ENCODE peak calls at places on chromosomes 1 and 21, in four cellular contexts. E is cardiac muscle cell, V is A549, B is fibroblast of mammary gland. I is an unnamed sample.
A peak's percentile ranks its signal among the peaks of the same experiment; 100 is the strongest.

GRCh38 chr1:11540773-11541160 is 61.8 kb downstream of the DISP3 start:
- DNase-seq in E (no peak), V (no peak), B (no peak), I (no peak)

GRCh38 chr1:183417691-183418491 is at the start of gene NMNAT2:
- DNase-seq in E (peak; percentile 53), V (peak; percentile 29), B (peak; percentile 17), I (no peak)

GRCh38 chr21:26224351-26224750 is 53.8 kb upstream of the APP start:
- DNase-seq in E (no peak), V (no peak), B (no peak), I (no peak)

GRCh38 chr1:202624781-202625108 is 85.5 kb downstream of the SYT2 start:
- DNase-seq in E (no peak), V (peak; percentile 42), B (peak; percentile 13), I (no peak)

GRCh38 chr1:25579241-25579946 is 36.0 kb downstream of the LDLRAP1 start:
- DNase-seq in E (no peak), V (no peak), B (no peak), I (no peak)

GRCh38 chr1:236854602-236854978 is 59.5 kb downstream of the MTR start:
- DNase-seq in E (peak; percentile 62), V (no peak), B (peak; percentile 40), I (no peak)

GRCh38 chr21:38806153-38806941 is 618 bp downstream of the ETS2 start:
- DNase-seq in E (no peak), V (no peak), B (no peak), I (no peak)

GRCh38 chr1:30761312-30762151 is 4.0 kb upstream of the LAPTM5 start:
- DNase-seq in E (peak; percentile 42), V (no peak), B (no peak), I (no peak)

GRCh38 chr1:95254959-95255358 is 20.9 kb downstream of the RWDD3 start:
- DNase-seq in E (no peak), V (no peak), B (no peak), I (no peak)

GRCh38 chr1:38061883-38062328 is 15.3 kb upstream of the POU3F1 start:
- DNase-seq in E (no peak), V (no peak), B (no peak), I (no peak)

GRCh38 chr1:77899647-77900320 is 11.4 kb downstream of the NEXN start:
- DNase-seq in E (peak; percentile 32), V (no peak), B (peak; percentile 47), I (no peak)

GRCh38 chr1:62882161-62882560 is 98.2 kb downstream of the ATG4C start:
- DNase-seq in E (no peak), V (no peak), B (no peak), I (no peak)

GRCh38 chr1:179807291-179807690 is 64.2 kb downstream of the FAM163A start:
- DNase-seq in E (no peak), V (no peak), B (no peak), I (no peak)

GRCh38 chr1:43545686-43546387 is 15.2 kb downstream of the PTPRF start:
- DNase-seq in E (peak; percentile 73), V (peak; percentile 80), B (no peak), I (no peak)

GRCh38 chr1:43270421-43271095 is 775 bp downstream of the TMEM125 start:
- DNase-seq in E (peak; percentile 9), V (no peak), B (no peak), I (no peak)

GRCh38 chr1:86345053-86345452 is 51.1 kb downstream of the ODF2L start:
- DNase-seq in E (no peak), V (no peak), B (no peak), I (no peak)

GRCh38 chr1:85244271-85245053 is 15.0 kb downstream of the C1orf52 start:
- DNase-seq in E (peak; percentile 41), V (no peak), B (peak; percentile 61), I (no peak)

GRCh38 chr1:111720977-111721670 is 18.1 kb downstream of the INKA2 start:
- DNase-seq in E (no peak), V (no peak), B (peak; percentile 15), I (no peak)

GRCh38 chr1:157237522-157237921 is 99.3 kb upstream of the ETV3 start:
- DNase-seq in E (no peak), V (no peak), B (no peak), I (no peak)

GRCh38 chr1:34859442-34860200 is at the start of gene SMIM12:
- DNase-seq in E (peak; percentile 95), V (peak; percentile 92), B (peak; percentile 94), I (peak; percentile 81)

GRCh38 chr1:39129514-39129913 is 75.0 kb upstream of the MACF1 start:
- DNase-seq in E (peak; percentile 61), V (peak; percentile 53), B (peak; percentile 52), I (no peak)

GRCh38 chr1:44406761-44407429 is 1.8 kb downstream of the RNF220 start:
- DNase-seq in E (no peak), V (no peak), B (no peak), I (no peak)

GRCh38 chr21:35624896-35625295 is 435.4 kb downstream of the SETD4 start:
- DNase-seq in E (no peak), V (no peak), B (no peak), I (no peak)

GRCh38 chr1:67966001-67966665 is 84.3 kb downstream of the DIRAS3 start:
- DNase-seq in E (no peak), V (no peak), B (no peak), I (no peak)

GRCh38 chr1:228339766-228340685 is 66.6 kb downstream of the TRIM11 start:
- DNase-seq in E (no peak), V (no peak), B (no peak), I (no peak)

GRCh38 chr1:62194651-62195282 is at the start of gene L1TD1:
- DNase-seq in E (peak; percentile 23), V (no peak), B (no peak), I (no peak)

GRCh38 chr1:17661546-17662157 is 93.5 kb upstream of the ACTL8 start:
- DNase-seq in E (peak; percentile 62), V (peak; percentile 40), B (peak; percentile 50), I (no peak)

GRCh38 chr1:111755321-111756123 is at the start of gene DDX20:
- DNase-seq in E (peak; percentile 99), V (peak; percentile 93), B (peak; percentile 97), I (peak; percentile 91)

GRCh38 chr1:67683306-67683705 is 1.7 kb upstream of the GADD45A start:
- DNase-seq in E (peak; percentile 81), V (peak; percentile 33), B (peak; percentile 83), I (no peak)

GRCh38 chr1:29475256-29475800 is 239.0 kb downstream of the PTPRU start:
- DNase-seq in E (no peak), V (no peak), B (no peak), I (no peak)

GRCh38 chr1:8702121-8702520 is 115.3 kb downstream of the RERE start:
- DNase-seq in E (peak; percentile 46), V (peak; percentile 58), B (peak; percentile 38), I (no peak)

GRCh38 chr1:176717052-176717754 is 254.2 kb downstream of the PAPPA2 start:
- DNase-seq in E (no peak), V (no peak), B (no peak), I (no peak)

GRCh38 chr1:44783697-44784093 is 4.3 kb downstream of the BEST4 start:
- DNase-seq in E (no peak), V (no peak), B (no peak), I (no peak)

GRCh38 chr1:26317612-26318337 is at the start of gene CD52:
- DNase-seq in E (no peak), V (no peak), B (no peak), I (peak; percentile 67)

GRCh38 chr1:25003000-25003399 is 72.9 kb upstream of the RUNX3 start:
- DNase-seq in E (no peak), V (no peak), B (no peak), I (no peak)

DNA sequence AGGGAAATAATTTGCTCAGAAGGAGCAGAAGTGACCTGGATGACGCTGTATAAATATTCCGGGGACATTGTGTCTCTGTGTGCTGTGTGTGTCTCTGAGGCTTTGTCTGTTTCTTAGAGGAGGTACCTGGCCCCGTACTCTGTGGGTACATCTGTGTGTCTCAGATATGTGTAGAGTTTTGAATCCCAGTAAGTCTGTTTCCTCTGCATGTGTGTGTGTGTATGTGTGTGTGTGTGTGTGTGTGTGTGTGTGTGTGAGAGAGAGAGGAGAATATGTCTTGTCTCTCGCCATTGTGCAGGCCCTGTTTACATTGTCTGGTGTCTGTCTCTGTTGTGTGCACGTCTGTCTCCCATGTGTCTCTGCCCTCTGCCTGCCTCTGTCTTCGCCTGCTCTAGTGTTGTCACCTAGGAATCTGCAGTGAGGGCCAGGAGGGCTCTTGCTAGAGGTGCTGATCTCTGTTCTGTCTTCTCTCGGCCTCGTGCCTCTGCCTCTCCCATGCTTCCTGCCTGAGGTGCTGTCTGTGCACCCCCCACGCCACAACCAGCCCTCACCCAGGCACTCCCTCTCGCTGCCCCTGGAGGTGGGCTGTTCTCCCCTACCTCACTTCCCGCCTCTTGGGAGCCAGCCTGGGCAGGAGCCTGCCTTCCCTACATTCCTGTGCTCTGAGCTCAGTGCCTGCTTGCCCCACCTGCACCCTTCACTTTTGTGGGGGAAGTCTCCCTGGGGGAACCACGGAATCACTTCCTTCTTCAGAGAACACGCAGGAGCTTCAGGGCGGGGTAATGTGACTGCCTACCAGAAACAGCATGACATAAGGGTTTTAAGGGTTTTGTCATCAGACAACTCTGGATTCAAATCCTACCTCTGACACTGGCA is 5.9 kb downstream of the MAP7D1 start:
- DNase-seq in E (no peak), V (no peak), B (peak; percentile 46), I (no peak)
- H3K4me3 ChIP-seq in E (peak overlapping the region; percentile 16), V (peak overlapping the region; percentile 33), B (peak overlapping the region; percentile 52), I (peak overlapping the region; percentile 44)

GRCh38 chr1:65812065-65812464 is 19.4 kb downstream of the PDE4B start:
- DNase-seq in E (peak; percentile 85), V (no peak), B (peak; percentile 96), I (no peak)
- H3K4me3 ChIP-seq in E (no peak overlapping the region), V (no peak overlapping the region), B (no peak overlapping the region), I (no peak overlapping the region)

GRCh38 chr1:246066553-246066952 is 440.5 kb downstream of the SMYD3 start:
- DNase-seq in E (no peak), V (no peak), B (no peak), I (no peak)
- H3K4me3 ChIP-seq in E (no peak overlapping the region), V (no peak overlapping the region), B (no peak overlapping the region), I (no peak overlapping the region)

GRCh38 chr1:61079898-61080336 is 2.4 kb upstream of the NFIA start:
- DNase-seq in E (peak; percentile 98), V (peak; percentile 79), B (peak; percentile 91), I (no peak)

GRCh38 chr1:61080408-61081134 is 1.8 kb upstream of the NFIA start:
- DNase-seq in E (no peak), V (no peak), B (no peak), I (no peak)

GRCh38 chr1:61082336-61083013 is at the start of gene NFIA:
- DNase-seq in E (peak; percentile 87), V (peak; percentile 86), B (peak; percentile 79), I (peak; percentile 15)

GRCh38 chr1:61081637-61082335 is 575 bp upstream of the NFIA start:
- DNase-seq in E (peak; percentile 83), V (peak; percentile 84), B (peak; percentile 69), I (peak; percentile 37)

GRCh38 chr1:61081135-61081636 is 1.2 kb upstream of the NFIA start:
- DNase-seq in E (no peak), V (no peak), B (no peak), I (no peak)
- H3K4me3 ChIP-seq in E (peak overlapping the region; percentile 95), V (peak overlapping the region; percentile 91), B (peak overlapping the region; percentile 72), I (peak overlapping the region; percentile 66)

I was measured in effector memory CD4-positive, alpha-beta T cell.